ENCODE peak calls at places on chromosomes 12 and 14, in four cellular contexts. F, I, W and P are unnamed samples.

GRCh38 chr12:89946518-89946917 is 237.9 kb upstream of the ATP2B1 start:
- DNase-seq in F (no peak), W (no peak), I (no peak), P (no peak)

GRCh38 chr12:49783917-49784676 is 42.7 kb downstream of the TMBIM6 start:
- DNase-seq in I (no peak), W (no peak), F (no peak), P (no peak)

GRCh38 chr14:52318829-52319604 is 4.9 kb downstream of the PTGER2 start:
- DNase-seq in F (no peak), W (no peak), I (no peak), P (no peak)

GRCh38 chr12:66776974-66777373 is 98.1 kb upstream of the GRIP1 start:
- DNase-seq in W (no peak), F (no peak), I (no peak), P (no peak)

GRCh38 chr12:4032906-4033628 is 159.9 kb upstream of the PARP11 start:
- DNase-seq in I (no peak), F (no peak), W (no peak), P (no peak)

GRCh38 chr14:52075371-52075770 is 6.5 kb upstream of the NID2 start:
- DNase-seq in F (no peak), I (no peak), W (no peak), P (no peak)

GRCh38 chr12:109450980-109451379 is 26.1 kb downstream of the KCTD10 start:
- DNase-seq in F (no peak), I (no peak), W (no peak), P (no peak)

GRCh38 chr12:56296207-56296785 is 3.8 kb downstream of the CS start:
- DNase-seq in W (no peak), I (no peak), F (no peak), P (no peak)

GRCh38 chr14:102362084-102362483 is 606 bp downstream of the CINP start:
- DNase-seq in I (no peak), F (no peak), W (no peak), P (no peak)

GRCh38 chr12:24719293-24719721 is 229.6 kb downstream of the BCAT1 start:
- DNase-seq in F (no peak), W (no peak), I (no peak), P (no peak)

GRCh38 chr12:126663304-126664094 is 1598.3 kb downstream of the AACS start:
- DNase-seq in I (peak), F (peak), W (peak), P (no peak)

GRCh38 chr14:73786942-73787759 is 64.5 kb upstream of the PTGR2 start:
- DNase-seq in W (peak), F (no peak), I (peak), P (peak)

GRCh38 chr14:77498984-77499527 is 440 bp upstream of the ISM2 start:
- DNase-seq in I (peak), W (no peak), F (peak), P (peak)

GRCh38 chr14:76782885-76783566 is 21.8 kb downstream of the VASH1 start:
- DNase-seq in F (no peak), I (peak), W (no peak), P (no peak)

GRCh38 chr12:19131020-19131431 is 1.5 kb downstream of the PLEKHA5 start:
- DNase-seq in F (peak), I (no peak), W (no peak), P (peak)

GRCh38 chr12:54126696-54127537 is 61.9 kb downstream of the SMUG1 start:
- DNase-seq in W (no peak), F (no peak), I (peak), P (peak)

GRCh38 chr12:113997365-113997764 is 31.2 kb upstream of the RBM19 start:
- DNase-seq in I (no peak), W (no peak), F (no peak), P (no peak)

GRCh38 chr12:47964102-47964723 is 817 bp downstream of the TMEM106C start:
- DNase-seq in W (no peak), F (no peak), I (no peak), P (no peak)

GRCh38 chr12:109739747-109740693 is 26.4 kb downstream of the FAM222A start:
- DNase-seq in F (no peak), W (peak), I (peak), P (peak)

DNA sequence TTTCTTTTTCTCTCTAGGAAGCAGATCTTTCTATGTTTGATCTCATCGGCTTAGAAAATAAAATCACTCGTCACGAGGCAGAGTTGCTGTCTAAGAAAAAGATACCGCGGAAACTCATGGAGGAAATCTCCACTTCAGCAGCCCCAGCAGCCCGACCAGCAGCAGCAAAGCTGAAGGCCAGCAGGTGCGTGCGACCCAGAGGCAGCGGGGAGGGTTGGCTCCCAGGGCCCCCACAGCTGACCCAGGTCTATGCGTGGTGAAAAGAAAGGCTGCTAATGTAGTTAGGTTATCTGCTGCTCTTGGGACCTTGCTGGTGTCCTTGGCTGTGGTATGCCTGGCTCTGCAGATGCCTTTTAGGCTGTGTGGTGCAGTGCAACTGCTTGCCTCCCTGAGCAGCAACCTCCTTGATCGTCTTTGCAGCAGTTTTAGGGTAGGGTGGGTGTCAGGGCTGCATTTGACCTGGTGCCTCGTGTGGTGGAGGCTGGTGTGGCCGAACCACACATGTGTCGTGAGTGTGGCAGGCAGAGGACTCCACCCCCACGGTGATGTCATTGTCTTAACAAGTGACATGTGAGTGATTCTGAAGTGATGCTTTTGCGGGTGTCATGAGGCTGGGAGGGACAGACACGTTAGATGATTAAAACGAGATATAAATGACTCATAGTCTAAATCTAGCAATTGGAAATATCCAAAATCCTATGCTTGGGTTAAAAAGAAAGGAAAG is 68.6 kb downstream of the EP400 start:
- DNase-seq in W (peak), I (no peak), F (no peak), P (no peak)
- TF ChIP-seq SP1 in W (no peak), I (no peak), F (no peak), P (no peak)

GRCh38 chr12:97272471-97272870 is 190.1 kb upstream of the RMST start:
- DNase-seq in F (no peak), I (no peak), W (no peak), P (no peak)

GRCh38 chr12:97276621-97277020 is 186.0 kb upstream of the RMST start:
- DNase-seq in I (no peak), F (no peak), W (no peak), P (no peak)

GRCh38 chr12:97277030-97277429 is 185.6 kb upstream of the RMST start:
- DNase-seq in I (no peak), W (no peak), F (no peak), P (no peak)

GRCh38 chr12:97275261-97276197 is 187.1 kb upstream of the RMST start:
- DNase-seq in I (peak), F (no peak), W (no peak), P (peak)

GRCh38 chr12:97276198-97276580 is 186.4 kb upstream of the RMST start:
- DNase-seq in W (no peak), F (no peak), I (peak), P (peak)
- TF ChIP-seq ATF3 in W (no peak), F (no peak), I (no peak), P (no peak)

GRCh38 chr14:104383931-104384775 is 195.4 kb upstream of the C14orf180 start:
- DNase-seq in I (no peak), W (no peak), F (no peak), P (no peak)

GRCh38 chr14:104384776-104385071 is 194.8 kb upstream of the C14orf180 start:
- DNase-seq in F (no peak), I (no peak), W (no peak), P (no peak)

GRCh38 chr14:104385189-104386135 is 194.1 kb upstream of the C14orf180 start:
- DNase-seq in I (no peak), F (no peak), W (no peak), P (peak)

GRCh38 chr14:104383088-104383805 is 196.3 kb upstream of the C14orf180 start:
- DNase-seq in F (no peak), W (no peak), I (no peak), P (no peak)

GRCh38 chr14:104382361-104383087 is 197.0 kb upstream of the C14orf180 start:
- DNase-seq in F (no peak), W (no peak), I (no peak), P (no peak)
- TF ChIP-seq ATF2 in F (no peak), W (no peak), I (no peak), P (no peak)

DNA sequence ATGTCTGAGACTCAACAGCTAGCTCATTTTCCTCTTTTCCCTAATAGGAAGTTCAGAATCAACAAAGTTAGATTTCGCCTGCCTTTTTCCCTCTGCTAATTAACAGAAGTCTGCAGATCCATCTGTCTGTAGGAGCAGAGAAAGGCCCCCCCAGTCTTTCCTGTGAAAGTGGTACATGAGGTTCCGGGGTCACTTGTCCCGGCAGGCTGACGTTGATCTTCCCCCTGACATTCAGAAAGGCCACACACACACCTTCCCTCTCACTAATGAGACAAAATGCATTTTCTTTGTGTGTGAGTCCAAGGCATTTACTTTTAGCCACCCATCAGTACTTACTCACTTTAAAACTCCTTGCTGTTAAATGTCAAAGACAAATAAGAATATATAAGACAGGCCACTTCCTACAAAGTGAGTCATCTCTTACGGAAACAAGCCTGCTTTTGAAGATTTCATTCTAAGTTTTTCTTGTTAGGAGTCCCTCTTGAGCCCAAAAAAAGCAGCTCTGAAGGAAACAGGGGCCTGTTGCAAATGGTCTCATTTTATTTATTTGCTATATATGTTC is 138.7 kb downstream of the TTC7B start:
- DNase-seq in W (no peak), F (no peak), I (no peak), P (no peak)
- TF ChIP-seq SP1 in W (no peak), F (no peak), I (no peak), P (no peak)

GRCh38 chr14:32639208-32639607 is 299.5 kb upstream of the NPAS3 start:
- DNase-seq in F (no peak), W (no peak), I (no peak), P (no peak)
- TF ChIP-seq ATF3 in F (no peak), W (no peak), I (no peak), P (no peak)

GRCh38 chr14:21017528-21018245 is 7.2 kb downstream of the NDRG2 start:
- DNase-seq in I (no peak), F (no peak), W (no peak), P (no peak)
- TF ChIP-seq ATF2 in I (no peak), F (no peak), W (no peak), P (no peak)

DNA sequence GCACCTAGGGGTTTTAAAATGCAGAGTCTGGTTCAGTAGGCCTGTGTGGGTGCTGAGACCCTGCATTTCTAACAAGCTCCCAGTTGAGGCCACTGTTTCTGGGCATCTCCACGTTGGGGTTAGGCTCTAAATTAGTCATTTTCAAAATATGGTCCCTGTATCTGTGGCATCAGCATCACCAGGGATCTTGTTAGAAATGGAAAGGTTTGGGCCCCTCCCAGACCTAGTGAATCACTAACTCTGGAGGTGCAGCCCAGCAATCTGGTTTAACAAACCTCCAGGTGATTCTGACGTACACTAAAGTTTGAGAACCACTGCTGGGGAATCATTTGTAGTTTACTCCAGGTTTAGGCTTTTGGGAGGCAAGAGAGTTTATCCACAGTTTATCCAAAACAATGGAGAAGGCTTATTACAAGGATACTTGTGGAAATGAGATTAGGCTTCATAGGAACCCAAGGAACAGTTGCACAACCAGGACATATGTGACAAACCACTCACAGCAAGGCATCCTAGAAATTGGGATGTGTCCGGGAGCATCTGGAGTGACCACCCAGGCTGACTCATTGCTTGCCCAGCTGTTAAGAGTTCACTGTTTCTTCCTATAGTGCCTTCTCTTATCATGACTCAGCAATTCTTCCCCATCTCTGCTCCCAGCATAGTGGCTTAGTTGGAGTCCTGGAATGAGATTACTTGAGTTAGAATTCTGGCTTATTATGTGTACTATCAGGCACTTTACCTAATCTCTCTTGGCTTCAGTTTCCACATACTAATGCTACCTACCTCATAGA is 71.6 kb upstream of the STXBP6 start:
- DNase-seq in I (no peak), F (peak), W (peak), P (no peak)
- TF ChIP-seq SP1 in I (no peak), F (no peak), W (no peak), P (no peak)